ENCODE peak calls at places on chromosomes 12 and 14, in four cellular contexts. One of them, this sample, is unnamed.

GRCh38 chr12:131901431-131902331 is 7.3 kb downstream of the ULK1 start:
- DNase-seq in NB4: no peak
- DNase-seq in amniotic stem cell: no peak
- DNase-seq in SK-N-DZ: no peak
- DNase-seq in this sample: no peak

GRCh38 chr14:67457782-67458181 is 30.7 kb downstream of the TMEM229B start:
- DNase-seq in SK-N-DZ: no peak
- DNase-seq in NB4: no peak
- DNase-seq in amniotic stem cell: no peak
- DNase-seq in this sample: peak

GRCh38 chr12:101935769-101936741 is 58.7 kb downstream of the DRAM1 start:
- DNase-seq in NB4: no peak
- DNase-seq in amniotic stem cell: peak
- DNase-seq in SK-N-DZ: peak
- DNase-seq in this sample: no peak

GRCh38 chr12:41368006-41368405 is 179.9 kb downstream of the PDZRN4 start:
- DNase-seq in NB4: peak
- DNase-seq in amniotic stem cell: no peak
- DNase-seq in SK-N-DZ: peak
- DNase-seq in this sample: no peak

GRCh38 chr14:104559769-104560585 is 19.6 kb upstream of the C14orf180 start:
- DNase-seq in amniotic stem cell: no peak
- DNase-seq in NB4: no peak
- DNase-seq in SK-N-DZ: no peak
- DNase-seq in this sample: no peak

GRCh38 chr14:70265422-70265821 is 76.7 kb upstream of the SLC8A3 start:
- DNase-seq in NB4: no peak
- DNase-seq in amniotic stem cell: no peak
- DNase-seq in SK-N-DZ: no peak
- DNase-seq in this sample: no peak

GRCh38 chr14:85288041-85288440 is 241.9 kb upstream of the FLRT2 start:
- DNase-seq in NB4: no peak
- DNase-seq in amniotic stem cell: no peak
- DNase-seq in SK-N-DZ: no peak
- DNase-seq in this sample: no peak

GRCh38 chr14:54312166-54312801 is 84.5 kb upstream of the CDKN3 start:
- DNase-seq in amniotic stem cell: peak
- DNase-seq in NB4: peak
- DNase-seq in SK-N-DZ: no peak
- DNase-seq in this sample: no peak

GRCh38 chr12:52821826-52822660 is 8.1 kb upstream of the KRT4 start:
- DNase-seq in NB4: no peak
- DNase-seq in SK-N-DZ: no peak
- DNase-seq in amniotic stem cell: no peak
- DNase-seq in this sample: no peak

GRCh38 chr12:46124848-46125619 is 134.7 kb upstream of the SCAF11 start:
- DNase-seq in SK-N-DZ: peak
- DNase-seq in amniotic stem cell: peak
- DNase-seq in NB4: peak
- DNase-seq in this sample: peak

GRCh38 chr12:47033797-47034555 is 45.4 kb upstream of the PCED1B start:
- DNase-seq in NB4: no peak
- DNase-seq in amniotic stem cell: no peak
- DNase-seq in SK-N-DZ: no peak
- DNase-seq in this sample: no peak

GRCh38 chr14:43934102-43934501 is 573.0 kb downstream of the FSCB start:
- DNase-seq in NB4: no peak
- DNase-seq in SK-N-DZ: no peak
- DNase-seq in amniotic stem cell: no peak
- DNase-seq in this sample: no peak

GRCh38 chr14:29930283-29930682 is 2.6 kb upstream of the PRKD1 start:
- DNase-seq in SK-N-DZ: no peak
- DNase-seq in amniotic stem cell: no peak
- DNase-seq in NB4: no peak
- DNase-seq in this sample: no peak

GRCh38 chr12:78407722-78408121 is 456.9 kb upstream of the SYT1 start:
- DNase-seq in NB4: no peak
- DNase-seq in amniotic stem cell: no peak
- DNase-seq in SK-N-DZ: peak
- DNase-seq in this sample: no peak

GRCh38 chr12:87120440-87120839 is 864.2 kb upstream of the MGAT4C start:
- DNase-seq in NB4: no peak
- DNase-seq in SK-N-DZ: no peak
- DNase-seq in amniotic stem cell: no peak
- DNase-seq in this sample: no peak

GRCh38 chr12:4833511-4833910 is 76.2 kb upstream of the KCNA1 start:
- DNase-seq in SK-N-DZ: no peak
- DNase-seq in amniotic stem cell: no peak
- DNase-seq in NB4: peak
- DNase-seq in this sample: no peak

GRCh38 chr12:95185834-95186233 is 31.4 kb downstream of the FGD6 start:
- DNase-seq in NB4: no peak
- DNase-seq in amniotic stem cell: no peak
- DNase-seq in SK-N-DZ: no peak
- DNase-seq in this sample: no peak

GRCh38 chr12:76176935-76177334 is 92.5 kb upstream of the NAP1L1 start:
- DNase-seq in amniotic stem cell: no peak
- DNase-seq in NB4: no peak
- DNase-seq in SK-N-DZ: no peak
- DNase-seq in this sample: no peak

GRCh38 chr12:67590122-67590795 is 58.3 kb upstream of the DYRK2 start:
- DNase-seq in NB4: no peak
- DNase-seq in SK-N-DZ: peak
- DNase-seq in amniotic stem cell: no peak
- DNase-seq in this sample: no peak

GRCh38 chr12:79250955-79251354 is 386.4 kb downstream of the SYT1 start:
- DNase-seq in NB4: no peak
- DNase-seq in amniotic stem cell: no peak
- DNase-seq in SK-N-DZ: no peak
- DNase-seq in this sample: no peak

GRCh38 chr14:88492272-88493089 is 62.3 kb downstream of the PTPN21 start:
- DNase-seq in amniotic stem cell: peak
- DNase-seq in NB4: peak
- DNase-seq in SK-N-DZ: peak
- DNase-seq in this sample: peak

GRCh38 chr12:120455302-120455701 is 9.1 kb downstream of the GATC start:
- DNase-seq in SK-N-DZ: no peak
- DNase-seq in amniotic stem cell: no peak
- DNase-seq in NB4: no peak
- DNase-seq in this sample: no peak

GRCh38 chr14:103941973-103942736 is at the start of gene RD3L:
- DNase-seq in NB4: no peak
- DNase-seq in SK-N-DZ: no peak
- DNase-seq in amniotic stem cell: no peak
- DNase-seq in this sample: no peak

GRCh38 chr12:114015851-114016250 is 49.7 kb upstream of the RBM19 start:
- DNase-seq in SK-N-DZ: no peak
- DNase-seq in amniotic stem cell: no peak
- DNase-seq in NB4: no peak
- DNase-seq in this sample: no peak

GRCh38 chr14:44404021-44404420 is 103.1 kb downstream of the FSCB start:
- DNase-seq in NB4: no peak
- DNase-seq in SK-N-DZ: no peak
- DNase-seq in amniotic stem cell: no peak
- DNase-seq in this sample: no peak

GRCh38 chr12:127516467-127516866 is 750.5 kb upstream of the TMEM132C start:
- DNase-seq in amniotic stem cell: no peak
- DNase-seq in NB4: no peak
- DNase-seq in SK-N-DZ: no peak
- DNase-seq in this sample: no peak

GRCh38 chr14:104504172-104504735 is 75.3 kb upstream of the C14orf180 start:
- DNase-seq in SK-N-DZ: no peak
- DNase-seq in NB4: no peak
- DNase-seq in amniotic stem cell: no peak
- DNase-seq in this sample: no peak

GRCh38 chr12:132366341-132366861 is 37.0 kb upstream of the GALNT9 start:
- DNase-seq in amniotic stem cell: no peak
- DNase-seq in SK-N-DZ: peak
- DNase-seq in NB4: no peak
- DNase-seq in this sample: peak

GRCh38 chr12:127903146-127903545 is 363.8 kb upstream of the TMEM132C start:
- DNase-seq in amniotic stem cell: no peak
- DNase-seq in NB4: no peak
- DNase-seq in SK-N-DZ: no peak
- DNase-seq in this sample: no peak

GRCh38 chr12:113933201-113933786 is 32.8 kb downstream of the RBM19 start:
- DNase-seq in SK-N-DZ: peak
- DNase-seq in amniotic stem cell: no peak
- DNase-seq in NB4: no peak
- DNase-seq in this sample: peak

GRCh38 chr12:119989619-119990381 is 764 bp downstream of the BICDL1 start:
- DNase-seq in SK-N-DZ: peak
- DNase-seq in NB4: peak
- DNase-seq in amniotic stem cell: peak
- DNase-seq in this sample: peak

GRCh38 chr14:31510222-31510621 is 22.4 kb upstream of the GPR33 start:
- DNase-seq in NB4: peak
- DNase-seq in amniotic stem cell: no peak
- DNase-seq in SK-N-DZ: peak
- DNase-seq in this sample: no peak

GRCh38 chr12:104138747-104139186 is 757 bp upstream of the NFYB start:
- DNase-seq in amniotic stem cell: no peak
- DNase-seq in NB4: no peak
- DNase-seq in SK-N-DZ: peak
- DNase-seq in this sample: peak

GRCh38 chr12:69879007-69879960 is 54.3 kb downstream of the MYRFL start:
- DNase-seq in amniotic stem cell: peak
- DNase-seq in SK-N-DZ: peak
- DNase-seq in NB4: peak
- DNase-seq in this sample: peak

GRCh38 chr12:58503731-58504520 is 416.4 kb downstream of the LRIG3 start:
- DNase-seq in SK-N-DZ: no peak
- DNase-seq in amniotic stem cell: no peak
- DNase-seq in NB4: no peak
- DNase-seq in this sample: no peak

GRCh38 chr14:59184396-59184795 is 4.1 kb upstream of the DAAM1 start:
- DNase-seq in NB4: no peak
- DNase-seq in SK-N-DZ: no peak
- DNase-seq in amniotic stem cell: no peak
- DNase-seq in this sample: no peak

GRCh38 chr12:54294152-54294913 is 6.5 kb downstream of the NFE2 start:
- DNase-seq in SK-N-DZ: peak
- DNase-seq in NB4: peak
- DNase-seq in amniotic stem cell: no peak
- DNase-seq in this sample: peak

GRCh38 chr14:92586001-92586947 is 72.7 kb downstream of the RIN3 start:
- DNase-seq in SK-N-DZ: no peak
- DNase-seq in amniotic stem cell: peak
- DNase-seq in NB4: peak
- DNase-seq in this sample: no peak